ENCODE peak calls at places on chromosome 21, in nine cellular contexts. L, R, K, X, C, S, D, J and U are unnamed samples.

GRCh38 chr21:41598561-41599511 is 90.9 kb upstream of the TMPRSS2 start:
- DNase-seq in L (no peak), R (no peak), K (no peak), X (no peak), C (no peak), S (no peak), D (no peak), J (no peak), U (no peak)

GRCh38 chr21:14741237-14741636 is 195.1 kb upstream of the SAMSN1 start:
- DNase-seq in L (peak; percentile 16), R (no peak), K (no peak), X (no peak), C (no peak), S (no peak), D (no peak), J (no peak), U (no peak)

GRCh38 chr21:25985990-25986389 is 184.6 kb downstream of the APP start:
- DNase-seq in L (no peak), R (no peak), K (no peak), X (no peak), C (no peak), S (no peak), D (no peak), J (no peak), U (no peak)

GRCh38 chr21:38768385-38769071 is 37.2 kb upstream of the ETS2 start:
- DNase-seq in L (no peak), R (no peak), K (peak; percentile 79), X (no peak), C (peak; percentile 37), S (no peak), D (no peak), J (no peak), U (no peak)

GRCh38 chr21:45162809-45163208 is 88.4 kb downstream of the ADARB1 start:
- DNase-seq in L (no peak), R (no peak), K (no peak), X (no peak), C (no peak), S (no peak), D (no peak), J (no peak), U (no peak)

GRCh38 chr21:35204850-35205564 is 155.9 kb upstream of the RUNX1 start:
- DNase-seq in L (no peak), R (peak; percentile 70), K (peak; percentile 48), X (peak; percentile 76), C (peak; percentile 21), S (peak; percentile 82), D (no peak), J (no peak), U (no peak)

GRCh38 chr21:42621828-42622199 is 31.6 kb upstream of the PDE9A start:
- DNase-seq in L (no peak), R (no peak), K (no peak), X (peak; percentile 35), C (no peak), S (no peak), D (no peak), J (no peak), U (no peak)

GRCh38 chr21:42047821-42048613 is 23.1 kb upstream of the UMODL1 start:
- DNase-seq in L (no peak), R (peak; percentile 76), K (no peak), X (peak; percentile 50), C (peak; percentile 82), S (peak; percentile 57), D (no peak), J (no peak), U (peak; percentile 33)

GRCh38 chr21:25850126-25850831 is 115.5 kb downstream of the GABPA start:
- DNase-seq in L (peak; percentile 20), R (no peak), K (no peak), X (no peak), C (no peak), S (no peak), D (no peak), J (no peak), U (no peak)

GRCh38 chr21:36690637-36691538 is 8.0 kb upstream of the SIM2 start:
- DNase-seq in L (no peak), R (no peak), K (no peak), X (no peak), C (no peak), S (no peak), D (no peak), J (no peak), U (no peak)

GRCh38 chr21:44946254-44947041 is 6.6 kb downstream of the SLX9 start:
- DNase-seq in L (no peak), R (peak; percentile 50), K (no peak), X (no peak), C (no peak), S (no peak), D (no peak), J (no peak), U (no peak)

GRCh38 chr21:34195365-34195764 is 122.0 kb downstream of the MRPS6 start:
- DNase-seq in L (no peak), R (no peak), K (no peak), X (no peak), C (no peak), S (no peak), D (no peak), J (no peak), U (no peak)

GRCh38 chr21:42024261-42024877 is 14.2 kb upstream of the ZBTB21 start:
- DNase-seq in L (no peak), R (no peak), K (no peak), X (no peak), C (no peak), S (no peak), D (no peak), J (no peak), U (no peak)

GRCh38 chr21:38377165-38378093 is 120.6 kb downstream of the KCNJ15 start:
- DNase-seq in L (no peak), R (no peak), K (no peak), X (no peak), C (no peak), S (no peak), D (no peak), J (no peak), U (no peak)

GRCh38 chr21:42523941-42524340 is 10.3 kb downstream of the SLC37A1 start:
- DNase-seq in L (peak; percentile 19), R (no peak), K (no peak), X (no peak), C (no peak), S (no peak), D (peak; percentile 78), J (no peak), U (no peak)

GRCh38 chr21:45954271-45954670 is 27.3 kb upstream of the COL6A1 start:
- DNase-seq in L (no peak), R (no peak), K (no peak), X (peak; percentile 59), C (no peak), S (peak; percentile 58), D (no peak), J (no peak), U (no peak)

GRCh38 chr21:33198346-33199135 is 31.2 kb upstream of the IFNAR2 start:
- DNase-seq in L (no peak), R (peak; percentile 58), K (no peak), X (no peak), C (no peak), S (peak; percentile 60), D (no peak), J (no peak), U (no peak)

GRCh38 chr21:17818158-17819113 is 720 bp downstream of the C21orf91 start:
- DNase-seq in L (peak; percentile 47), R (peak; percentile 61), K (peak; percentile 56), X (peak; percentile 28), C (no peak), S (peak; percentile 53), D (peak; percentile 16), J (no peak), U (no peak)

GRCh38 chr21:34133802-34134201 is 60.4 kb downstream of the MRPS6 start:
- DNase-seq in L (no peak), R (no peak), K (no peak), X (no peak), C (no peak), S (no peak), D (no peak), J (no peak), U (no peak)

GRCh38 chr21:29181799-29182470 is 51.5 kb downstream of the MAP3K7CL start:
- DNase-seq in L (no peak), R (no peak), K (no peak), X (no peak), C (no peak), S (no peak), D (no peak), J (no peak), U (no peak)

GRCh38 chr21:45543371-45543709 is 1.1 kb upstream of the SLC19A1 start:
- DNase-seq in L (no peak), R (no peak), K (no peak), X (peak; percentile 19), C (no peak), S (peak; percentile 29), D (no peak), J (no peak), U (no peak)

GRCh38 chr21:22115746-22116145 is 1117.5 kb downstream of the NCAM2 start:
- DNase-seq in L (no peak), R (no peak), K (no peak), X (no peak), C (no peak), S (no peak), D (no peak), J (no peak), U (no peak)

GRCh38 chr21:32309906-32310460 is 11.3 kb downstream of the MRAP start:
- DNase-seq in L (no peak), R (no peak), K (no peak), X (no peak), C (no peak), S (no peak), D (no peak), J (no peak), U (no peak)

GRCh38 chr21:46661211-46661625 is 25.7 kb downstream of the PRMT2 start:
- DNase-seq in L (no peak), R (peak; percentile 80), K (no peak), X (peak; percentile 55), C (no peak), S (peak; percentile 80), D (peak; percentile 43), J (peak; percentile 10), U (peak; percentile 58)

GRCh38 chr21:29403291-29403690 is 104.6 kb downstream of the BACH1 start:
- DNase-seq in L (no peak), R (no peak), K (no peak), X (no peak), C (no peak), S (no peak), D (no peak), J (no peak), U (no peak)

GRCh38 chr21:37631319-37632117 is 264.9 kb downstream of the DYRK1A start:
- DNase-seq in L (no peak), R (no peak), K (no peak), X (no peak), C (no peak), S (no peak), D (no peak), J (no peak), U (no peak)

GRCh38 chr21:40466893-40467483 is 380.0 kb downstream of the DSCAM start:
- DNase-seq in L (peak; percentile 70), R (no peak), K (no peak), X (no peak), C (no peak), S (no peak), D (peak; percentile 33), J (no peak), U (no peak)

GRCh38 chr21:33267250-33267649 is 1.1 kb downstream of the IL10RB start:
- DNase-seq in L (no peak), R (no peak), K (no peak), X (no peak), C (no peak), S (no peak), D (no peak), J (no peak), U (no peak)

GRCh38 chr21:43196789-43197188 is 28.0 kb downstream of the CRYAA start:
- DNase-seq in L (peak; percentile 13), R (peak; percentile 51), K (no peak), X (no peak), C (no peak), S (peak; percentile 43), D (peak; percentile 38), J (no peak), U (no peak)

GRCh38 chr21:18244721-18245486 is at the start of gene CHODL:
- DNase-seq in L (no peak), R (no peak), K (no peak), X (no peak), C (no peak), S (peak; percentile 34), D (no peak), J (no peak), U (no peak)